ENCODE peak calls at places on chromosomes 13 and 19, in eight cellular contexts. K, F, V, U, S, R, Y and T are unnamed samples. For H3K4me1, the result is how much of the 10 kb centered on the place peaks cover.

GRCh38 chr13:23074054-23074805 is 106.5 kb upstream of the SGCG start:
- DNase-seq in K (no peak), F (no peak), V (no peak), U (no peak), S (no peak), R (no peak), Y (no peak), T (no peak)

GRCh38 chr13:50766043-50766442 is 77.4 kb downstream of the DLEU7 start:
- DNase-seq in K (no peak), F (no peak), V (no peak), U (no peak), S (no peak), R (no peak), Y (no peak), T (no peak)

GRCh38 chr13:48535791-48536190 is 2.9 kb upstream of the RCBTB2 start:
- DNase-seq in K (no peak), F (no peak), V (no peak), U (no peak), S (no peak), R (no peak), Y (no peak), T (no peak)

GRCh38 chr13:60759499-60759898 is 362.5 kb downstream of the TDRD3 start:
- DNase-seq in K (peak), F (no peak), V (no peak), U (no peak), S (no peak), R (no peak), Y (peak), T (peak)

GRCh38 chr19:4083677-4084546 is 17.2 kb upstream of the ZBTB7A start:
- DNase-seq in K (no peak), F (peak), V (no peak), U (peak), S (no peak), R (peak), Y (no peak), T (no peak)

GRCh38 chr13:37700887-37701286 is 102.3 kb upstream of the POSTN start:
- DNase-seq in K (no peak), F (no peak), V (no peak), U (no peak), S (no peak), R (no peak), Y (no peak), T (no peak)

GRCh38 chr19:2333027-2333806 is 4.7 kb downstream of the SPPL2B start:
- DNase-seq in K (peak), F (peak), V (no peak), U (no peak), S (no peak), R (peak), Y (no peak), T (no peak)

GRCh38 chr19:5623397-5624153 is 692 bp downstream of the SAFB start:
- DNase-seq in K (peak), F (no peak), V (no peak), U (no peak), S (no peak), R (peak), Y (no peak), T (no peak)

GRCh38 chr19:12202250-12202649 is 39.4 kb downstream of the ZNF136 start:
- DNase-seq in K (peak), F (peak), V (no peak), U (no peak), S (no peak), R (no peak), Y (no peak), T (peak)

GRCh38 chr13:109856350-109856749 is 70.0 kb upstream of the IRS2 start:
- DNase-seq in K (no peak), F (no peak), V (no peak), U (no peak), S (no peak), R (no peak), Y (no peak), T (no peak)

GRCh38 chr19:57888107-57888493 is 737 bp downstream of the ZNF814 start:
- DNase-seq in K (no peak), F (no peak), V (no peak), U (no peak), S (no peak), R (no peak), Y (no peak), T (no peak)

GRCh38 chr19:534088-534487 is 2.5 kb downstream of the CDC34 start:
- DNase-seq in K (no peak), F (peak), V (no peak), U (no peak), S (peak), R (no peak), Y (no peak), T (no peak)
- H3K4me1 ChIP-seq in K (under half), F (under half), V (under half), U (under half), S (under half), R (under half), Y (under half), T (under half)

GRCh38 chr13:77310579-77311279 is 16.2 kb downstream of the MYCBP2 start:
- DNase-seq in K (no peak), F (no peak), V (no peak), U (peak), S (no peak), R (no peak), Y (no peak), T (no peak)

GRCh38 chr13:77312311-77312710 is 14.6 kb downstream of the MYCBP2 start:
- DNase-seq in K (no peak), F (no peak), V (no peak), U (no peak), S (no peak), R (no peak), Y (no peak), T (no peak)

GRCh38 chr13:77306458-77306857 is 20.4 kb downstream of the MYCBP2 start:
- DNase-seq in K (no peak), F (no peak), V (no peak), U (no peak), S (no peak), R (no peak), Y (no peak), T (no peak)

GRCh38 chr13:77309254-77309653 is 17.6 kb downstream of the MYCBP2 start:
- DNase-seq in K (no peak), F (no peak), V (no peak), U (no peak), S (no peak), R (no peak), Y (no peak), T (no peak)

DNA sequence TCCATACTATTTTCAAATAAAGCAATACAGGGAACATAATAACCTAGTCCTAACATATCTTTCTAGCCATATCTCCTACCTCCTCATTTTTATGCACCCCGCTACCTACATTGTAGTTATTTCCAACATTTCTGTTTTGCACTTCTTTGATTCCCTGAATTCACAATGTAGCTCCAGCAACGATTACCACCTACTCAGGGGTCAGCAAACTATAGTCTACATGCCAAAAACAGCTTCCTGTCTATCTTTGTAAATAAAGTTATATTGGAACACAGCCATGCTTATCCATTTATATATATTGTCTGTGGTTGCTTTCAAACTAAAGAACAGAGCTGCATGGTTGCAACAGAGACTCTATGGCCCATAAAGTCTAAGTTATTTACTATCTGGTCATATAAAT is 16.7 kb downstream of the MYCBP2 start:
- DNase-seq in K (no peak), F (no peak), V (no peak), U (no peak), S (no peak), R (no peak), Y (no peak), T (no peak)
- TF ChIP-seq POLR2A in K (no peak), F (no peak), V (no peak), U (no peak), S (no peak), R (no peak), Y (no peak), T (no peak)

GRCh38 chr19:46945668-46946067 is 74.0 kb upstream of the NPAS1 start:
- DNase-seq in K (no peak), F (no peak), V (no peak), U (no peak), S (no peak), R (no peak), Y (no peak), T (peak)

GRCh38 chr19:46943150-46943946 is 76.3 kb upstream of the NPAS1 start:
- DNase-seq in K (no peak), F (no peak), V (no peak), U (no peak), S (no peak), R (no peak), Y (no peak), T (no peak)

GRCh38 chr19:46946090-46946489 is 73.5 kb upstream of the NPAS1 start:
- DNase-seq in K (no peak), F (no peak), V (no peak), U (no peak), S (no peak), R (no peak), Y (no peak), T (no peak)

GRCh38 chr19:46944918-46945628 is 74.6 kb upstream of the NPAS1 start:
- DNase-seq in K (peak), F (no peak), V (peak), U (peak), S (peak), R (peak), Y (no peak), T (peak)

GRCh38 chr19:46944123-46944718 is 75.4 kb upstream of the NPAS1 start:
- DNase-seq in K (no peak), F (no peak), V (no peak), U (no peak), S (no peak), R (no peak), Y (no peak), T (no peak)
- H3K4me1 ChIP-seq in K (under half), F (under half), V (under half), U (half or more), S (under half), R (under half), Y (under half), T (under half)

GRCh38 chr19:36009220-36009619 is 607 bp upstream of the SYNE4 start:
- DNase-seq in K (peak), F (peak), V (peak), U (peak), S (peak), R (peak), Y (peak), T (peak)
- TF ChIP-seq POLR2A in K (peak), F (no peak), V (peak), U (no peak), S (no peak), R (no peak), Y (peak), T (no peak)

GRCh38 chr19:49415810-49416200 is 7.4 kb downstream of the PTH2 start:
- DNase-seq in K (no peak), F (no peak), V (no peak), U (no peak), S (no peak), R (no peak), Y (no peak), T (no peak)
- H3K4me1 ChIP-seq in K (under half), F (under half), V (under half), U (under half), S (under half), R (under half), Y (under half), T (under half)